ENCODE peak calls at places on chromosomes 1 and 21, in seven cellular contexts. M is fibroblast of villous mesenchyme, F is astrocyte of the cerebellum, O is suprapubic skin, W is ovary, Q is Panc1, A is AG09309. E is an unnamed sample.

GRCh38 chr1:212529211-212529731 is 79.3 kb upstream of the ATF3 start:
- DNase-seq in W (no peak), O (no peak), A (peak; percentile 85), Q (no peak), M (peak; percentile 16), F (peak; percentile 50), E (no peak)

GRCh38 chr1:111141803-111142202 is 1.8 kb downstream of the CEPT1 start:
- DNase-seq in F (no peak), W (no peak), A (no peak), Q (no peak), O (no peak), M (no peak), E (no peak)

GRCh38 chr1:110616587-110616986 is 10.4 kb upstream of the KCNA2 start:
- DNase-seq in F (no peak), Q (no peak), M (no peak), A (no peak), W (no peak), O (no peak), E (no peak)

GRCh38 chr1:186244825-186245224 is 130.2 kb downstream of the TPR start:
- DNase-seq in M (no peak), O (no peak), F (no peak), A (no peak), Q (no peak), W (no peak), E (no peak)

GRCh38 chr1:78651247-78651646 is 1.6 kb downstream of the IFI44 start:
- DNase-seq in Q (no peak), A (no peak), O (no peak), M (no peak), F (no peak), W (no peak), E (no peak)

GRCh38 chr21:44401386-44402160 is 48.2 kb downstream of the TRPM2 start:
- DNase-seq in F (no peak), W (peak; percentile 20), O (no peak), A (no peak), Q (no peak), M (no peak), E (no peak)

GRCh38 chr1:57633881-57634280 is 210.0 kb upstream of the DAB1 start:
- DNase-seq in A (no peak), F (no peak), M (no peak), O (no peak), Q (no peak), W (no peak), E (no peak)

GRCh38 chr1:197042676-197043341 is 24.3 kb downstream of the F13B start:
- DNase-seq in F (no peak), A (no peak), Q (no peak), O (no peak), W (no peak), M (no peak), E (no peak)

GRCh38 chr1:54610048-54610447 is 13.3 kb downstream of the FAM151A start:
- DNase-seq in W (peak; percentile 1), M (no peak), O (peak; percentile 37), A (no peak), Q (no peak), F (no peak), E (no peak)

GRCh38 chr1:36295390-36295789 is 10.8 kb upstream of the SH3D21 start:
- DNase-seq in O (no peak), Q (no peak), A (no peak), M (no peak), F (no peak), W (no peak), E (no peak)

GRCh38 chr1:211944733-211945500 is 90.4 kb downstream of the INTS7 start:
- DNase-seq in O (no peak), M (peak; percentile 32), Q (no peak), W (no peak), A (no peak), F (peak; percentile 34), E (no peak)

GRCh38 chr1:16207318-16208269 is 4.9 kb downstream of the ARHGEF19 start:
- DNase-seq in O (no peak), Q (no peak), F (no peak), W (no peak), A (no peak), M (peak; percentile 30), E (no peak)

GRCh38 chr1:41155105-41155504 is 87.0 kb downstream of the SCMH1 start:
- DNase-seq in O (no peak), F (no peak), A (no peak), W (no peak), M (no peak), Q (no peak), E (no peak)

GRCh38 chr1:41162441-41162840 is 79.7 kb downstream of the SCMH1 start:
- DNase-seq in W (no peak), M (no peak), O (no peak), F (no peak), Q (no peak), A (no peak), E (no peak)

GRCh38 chr1:41161851-41162250 is 80.3 kb downstream of the SCMH1 start:
- DNase-seq in F (no peak), M (no peak), O (no peak), A (no peak), Q (no peak), W (no peak), E (no peak)

GRCh38 chr1:41160498-41161110 is 81.5 kb downstream of the SCMH1 start:
- DNase-seq in F (no peak), O (no peak), Q (no peak), W (no peak), M (no peak), A (no peak), E (no peak)

GRCh38 chr1:41158147-41158875 is 83.8 kb downstream of the SCMH1 start:
- DNase-seq in Q (no peak), M (peak; percentile 13), A (no peak), W (no peak), O (no peak), F (no peak), E (no peak)
- H3K4me3 ChIP-seq in Q (no peak overlapping the region), M (no peak overlapping the region), A (no peak overlapping the region), W (no peak overlapping the region), O (no peak overlapping the region), F (no peak overlapping the region), E (no peak overlapping the region)

GRCh38 chr1:81221564-81221963 is 579.2 kb upstream of the ADGRL2 start:
- DNase-seq in F (no peak), W (peak; percentile 17), Q (no peak), O (no peak), M (no peak), A (no peak), E (no peak)

GRCh38 chr1:81213279-81213678 is 587.5 kb upstream of the ADGRL2 start:
- DNase-seq in O (no peak), W (no peak), Q (no peak), F (no peak), M (no peak), A (no peak), E (no peak)

GRCh38 chr1:81220614-81221071 is 580.1 kb upstream of the ADGRL2 start:
- DNase-seq in W (peak; percentile 18), M (no peak), O (no peak), A (no peak), Q (no peak), F (no peak), E (no peak)

GRCh38 chr1:81217058-81217457 is 583.7 kb upstream of the ADGRL2 start:
- DNase-seq in F (no peak), A (no peak), O (no peak), W (no peak), M (no peak), Q (no peak), E (no peak)
- H3K4me3 ChIP-seq in F (no peak overlapping the region), A (no peak overlapping the region), O (no peak overlapping the region), W (no peak overlapping the region), M (no peak overlapping the region), Q (no peak overlapping the region), E (no peak overlapping the region)

GRCh38 chr1:64245495-64245894 is 42.1 kb downstream of the UBE2U start:
- DNase-seq in O (no peak), M (no peak), F (no peak), W (no peak), Q (no peak), A (no peak), E (no peak)

GRCh38 chr1:64242895-64243756 is 39.7 kb downstream of the UBE2U start:
- DNase-seq in Q (no peak), F (peak; percentile 42), W (no peak), O (no peak), A (peak; percentile 13), M (peak; percentile 58), E (no peak)

GRCh38 chr1:64246294-64246917 is 43.0 kb downstream of the UBE2U start:
- DNase-seq in A (no peak), W (no peak), Q (peak; percentile 41), O (no peak), M (peak; percentile 64), F (no peak), E (no peak)

GRCh38 chr1:64241069-64241468 is 37.6 kb downstream of the UBE2U start:
- DNase-seq in Q (no peak), F (no peak), W (no peak), A (no peak), O (no peak), M (no peak), E (no peak)

DNA sequence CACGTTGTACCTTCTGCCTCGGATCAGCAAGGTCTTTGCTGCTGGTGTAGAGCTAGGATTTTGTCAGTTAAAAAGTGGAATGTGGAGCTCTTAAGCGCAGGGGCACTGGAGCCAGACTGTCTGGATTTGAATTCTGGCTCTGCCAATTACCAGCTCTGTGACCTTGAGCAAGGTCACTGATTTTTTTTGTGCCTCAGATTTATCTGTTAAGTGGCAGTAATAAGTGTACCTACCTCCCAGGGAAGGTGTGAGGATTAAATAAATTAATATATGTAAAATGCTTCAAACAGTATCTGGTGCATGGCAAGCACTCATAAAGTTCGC is 40.3 kb downstream of the UBE2U start:
- DNase-seq in Q (no peak), W (no peak), F (no peak), O (no peak), M (no peak), A (no peak), E (no peak)
- H3K4me3 ChIP-seq in Q (no peak overlapping the region), W (no peak overlapping the region), F (no peak overlapping the region), O (no peak overlapping the region), M (no peak overlapping the region), A (no peak overlapping the region), E (no peak overlapping the region)

GRCh38 chr1:192131914-192132313 is 26.3 kb upstream of the RGS18 start:
- DNase-seq in O (no peak), M (no peak), Q (no peak), F (no peak), W (no peak), A (no peak), E (no peak)
- H3K4me3 ChIP-seq in O (no peak overlapping the region), M (no peak overlapping the region), Q (no peak overlapping the region), F (no peak overlapping the region), W (no peak overlapping the region), A (no peak overlapping the region), E (no peak overlapping the region)

GRCh38 chr1:15049067-15049466 is 104.5 kb upstream of the TMEM51 start:
- DNase-seq in M (no peak), A (no peak), O (no peak), F (no peak), Q (no peak), W (no peak), E (no peak)
- H3K4me3 ChIP-seq in M (no peak overlapping the region), A (no peak overlapping the region), O (no peak overlapping the region), F (no peak overlapping the region), Q (no peak overlapping the region), W (no peak overlapping the region), E (no peak overlapping the region)

DNA sequence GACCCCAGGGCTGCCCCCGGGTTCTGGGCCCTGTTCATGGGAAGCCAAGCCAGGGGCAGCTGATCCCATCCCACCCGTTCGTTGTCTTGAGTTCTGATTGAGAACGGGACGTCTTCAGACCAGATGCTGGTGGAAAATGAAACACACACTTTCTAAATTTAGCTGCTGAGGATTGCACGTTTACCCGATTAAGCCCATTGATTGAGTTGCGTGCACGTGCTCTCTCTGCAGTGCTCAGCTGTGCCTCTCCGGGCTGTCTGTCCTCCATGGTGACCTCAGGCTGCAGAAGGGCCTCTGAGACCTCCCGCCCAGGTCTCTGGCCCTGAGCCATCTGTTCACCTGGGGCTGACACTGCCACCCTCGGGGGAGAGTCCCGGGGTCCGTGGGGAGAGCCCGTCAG is 27.0 kb upstream of the PEX10 start:
- DNase-seq in O (no peak), F (no peak), Q (no peak), A (no peak), W (no peak), M (no peak), E (no peak)
- H3K4me3 ChIP-seq in O (no peak overlapping the region), F (no peak overlapping the region), Q (no peak overlapping the region), A (no peak overlapping the region), W (no peak overlapping the region), M (no peak overlapping the region), E (no peak overlapping the region)

E was measured in retinal pigment epithelial cell.